ENCODE peak calls at places on chromosomes 3 and 15, in five cellular contexts. N is WTC11; E is NCI-H774; Z is germinal center; V is activated T-helper 9 cell treated with anti-CD3 and anti-CD28 coated beads, Interleukin-2, amount 50 U/mL, for 16 hours. P is an unnamed sample.

GRCh38 chr3:156563900-156564682 is 9.2 kb upstream of the SSR3 start:
- DNase-seq in N (no peak), E (no peak), Z (no peak), V (no peak), P (no peak)

GRCh38 chr3:31733234-31733667 is 200.5 kb downstream of the STT3B start:
- DNase-seq in N (no peak), E (peak), Z (no peak), V (no peak), P (no peak)

GRCh38 chr3:121951291-121951690 is 57.1 kb downstream of the SLC15A2 start:
- DNase-seq in N (no peak), E (no peak), Z (no peak), V (no peak), P (no peak)

GRCh38 chr15:95278532-95279265 is 1047.3 kb downstream of the MCTP2 start:
- DNase-seq in N (no peak), E (no peak), Z (no peak), V (no peak), P (no peak)

GRCh38 chr3:72903004-72903403 is 15.2 kb downstream of the GXYLT2 start:
- DNase-seq in N (no peak), E (no peak), Z (no peak), V (no peak), P (no peak)

GRCh38 chr15:90947577-90948357 is 6.9 kb upstream of the RCCD1 start:
- DNase-seq in N (no peak), E (no peak), Z (no peak), V (no peak), P (no peak)

GRCh38 chr3:48426401-48426909 is 3.4 kb downstream of the PLXNB1 start:
- DNase-seq in N (no peak), E (no peak), Z (no peak), V (no peak), P (no peak)

GRCh38 chr3:102443021-102443420 is 8.2 kb downstream of the ZPLD1 start:
- DNase-seq in N (no peak), E (no peak), Z (no peak), V (no peak), P (no peak)

GRCh38 chr3:32945136-32945535 is 6.3 kb upstream of the CCR4 start:
- DNase-seq in N (no peak), E (no peak), Z (no peak), V (no peak), P (no peak)

GRCh38 chr3:55519016-55519415 is 31.9 kb upstream of the WNT5A start:
- DNase-seq in N (no peak), E (no peak), Z (no peak), V (no peak), P (no peak)

GRCh38 chr3:105368575-105369500 is 2.1 kb downstream of the ALCAM start:
- DNase-seq in N (peak), E (peak), Z (peak), V (peak), P (no peak)

GRCh38 chr3:166902374-166902773 is 477.7 kb downstream of the ZBBX start:
- DNase-seq in N (no peak), E (no peak), Z (no peak), V (no peak), P (no peak)

GRCh38 chr3:103499967-103500366 is 1065.2 kb downstream of the ZPLD1 start:
- DNase-seq in N (no peak), E (no peak), Z (no peak), V (no peak), P (no peak)

GRCh38 chr3:143507735-143508580 is 340.3 kb downstream of the SLC9A9 start:
- DNase-seq in N (no peak), E (no peak), Z (no peak), V (no peak), P (no peak)

GRCh38 chr15:100890059-100890720 is 10.6 kb downstream of the ALDH1A3 start:
- DNase-seq in N (no peak), E (no peak), Z (no peak), V (no peak), P (no peak)

GRCh38 chr3:188947983-188948657 is 223.7 kb upstream of the TPRG1 start:
- DNase-seq in N (peak), E (peak), Z (no peak), V (no peak), P (no peak)

GRCh38 chr3:190631295-190631694 is 117.4 kb downstream of the IL1RAP start:
- DNase-seq in N (no peak), E (no peak), Z (no peak), V (no peak), P (no peak)

GRCh38 chr3:8869613-8870012 is 93.7 kb downstream of the RAD18 start:
- DNase-seq in N (no peak), E (no peak), Z (no peak), V (no peak), P (no peak)

GRCh38 chr3:12553921-12554391 is 2.9 kb upstream of the MKRN2 start:
- DNase-seq in N (no peak), E (no peak), Z (no peak), V (no peak), P (no peak)

GRCh38 chr3:115165266-115165665 is 18.2 kb upstream of the ZBTB20 start:
- DNase-seq in N (no peak), E (no peak), Z (no peak), V (no peak), P (no peak)

P was measured in iPS DF 19.7.